ENCODE peak calls at places on chromosomes 6 and 20, in four cellular contexts. One of them, this sample, is unnamed.

GRCh38 chr6:166341464-166341863 is 881 bp downstream of the SFT2D1 start:
- DNase-seq in AG10803: no peak
- DNase-seq in colonic mucosa: no peak
- DNase-seq in epithelial cell of esophagus: no peak
- DNase-seq in this sample: no peak

GRCh38 chr6:109428889-109429477 is 11.4 kb downstream of the PPIL6 start:
- DNase-seq in AG10803: peak; percentile 52
- DNase-seq in colonic mucosa: no peak
- DNase-seq in epithelial cell of esophagus: no peak
- DNase-seq in this sample: no peak

GRCh38 chr6:32868257-32868788 is 14.3 kb downstream of the PSMB9 start:
- DNase-seq in AG10803: peak; percentile 58
- DNase-seq in colonic mucosa: peak; percentile 87
- DNase-seq in epithelial cell of esophagus: peak; percentile 73
- DNase-seq in this sample: peak; percentile 60

GRCh38 chr6:24004659-24005058 is 121.4 kb upstream of the NRSN1 start:
- DNase-seq in AG10803: no peak
- DNase-seq in colonic mucosa: no peak
- DNase-seq in epithelial cell of esophagus: no peak
- DNase-seq in this sample: no peak

GRCh38 chr6:5457036-5457435 is 195.7 kb downstream of the FARS2 start:
- DNase-seq in AG10803: peak; percentile 61
- DNase-seq in colonic mucosa: no peak
- DNase-seq in epithelial cell of esophagus: peak; percentile 75
- DNase-seq in this sample: peak; percentile 16

GRCh38 chr6:69362209-69362608 is 434.6 kb downstream of the LMBRD1 start:
- DNase-seq in AG10803: no peak
- DNase-seq in colonic mucosa: no peak
- DNase-seq in epithelial cell of esophagus: no peak
- DNase-seq in this sample: no peak

GRCh38 chr6:13767121-13767794 is 47.1 kb downstream of the MCUR1 start:
- DNase-seq in AG10803: peak; percentile 60
- DNase-seq in colonic mucosa: peak; percentile 42
- DNase-seq in epithelial cell of esophagus: no peak
- DNase-seq in this sample: no peak

GRCh38 chr6:109306733-109307132 is 75.5 kb downstream of the CD164 start:
- DNase-seq in AG10803: no peak
- DNase-seq in colonic mucosa: no peak
- DNase-seq in epithelial cell of esophagus: peak; percentile 21
- DNase-seq in this sample: no peak

GRCh38 chr6:43386492-43386891 is 17.0 kb upstream of the ZNF318 start:
- DNase-seq in AG10803: peak; percentile 17
- DNase-seq in colonic mucosa: no peak
- DNase-seq in epithelial cell of esophagus: peak; percentile 28
- DNase-seq in this sample: no peak

GRCh38 chr20:61980647-61981583 is 84.8 kb downstream of the TAF4 start:
- DNase-seq in AG10803: peak; percentile 26
- DNase-seq in colonic mucosa: no peak
- DNase-seq in epithelial cell of esophagus: no peak
- DNase-seq in this sample: peak; percentile 56

GRCh38 chr6:109373762-109374161 is 8.5 kb downstream of the CD164 start:
- DNase-seq in AG10803: peak; percentile 26
- DNase-seq in colonic mucosa: no peak
- DNase-seq in epithelial cell of esophagus: no peak
- DNase-seq in this sample: no peak

GRCh38 chr20:18790787-18791186 is 22.8 kb upstream of the SCP2D1 start:
- DNase-seq in AG10803: no peak
- DNase-seq in colonic mucosa: no peak
- DNase-seq in epithelial cell of esophagus: no peak
- DNase-seq in this sample: no peak

GRCh38 chr20:17228624-17229061 is 1.8 kb downstream of the PCSK2 start:
- DNase-seq in AG10803: no peak
- DNase-seq in colonic mucosa: no peak
- DNase-seq in epithelial cell of esophagus: no peak
- DNase-seq in this sample: no peak

GRCh38 chr20:2624190-2624589 is 28.2 kb upstream of the NOP56 start:
- DNase-seq in AG10803: no peak
- DNase-seq in colonic mucosa: no peak
- DNase-seq in epithelial cell of esophagus: no peak
- DNase-seq in this sample: no peak

GRCh38 chr6:46265373-46265772 is 94.6 kb upstream of the ENPP5 start:
- DNase-seq in AG10803: no peak
- DNase-seq in colonic mucosa: no peak
- DNase-seq in epithelial cell of esophagus: no peak
- DNase-seq in this sample: no peak

GRCh38 chr6:92810913-92811312 is 608.4 kb downstream of the EPHA7 start:
- DNase-seq in AG10803: no peak
- DNase-seq in colonic mucosa: no peak
- DNase-seq in epithelial cell of esophagus: peak; percentile 52
- DNase-seq in this sample: peak; percentile 31

GRCh38 chr6:98695076-98695816 is 139.1 kb upstream of the POU3F2 start:
- DNase-seq in AG10803: no peak
- DNase-seq in colonic mucosa: no peak
- DNase-seq in epithelial cell of esophagus: no peak
- DNase-seq in this sample: no peak

GRCh38 chr6:115766745-115767462 is 293.8 kb downstream of the FRK start:
- DNase-seq in AG10803: no peak
- DNase-seq in colonic mucosa: no peak
- DNase-seq in epithelial cell of esophagus: no peak
- DNase-seq in this sample: no peak

GRCh38 chr20:21048841-21049273 is 57.3 kb downstream of the LINC00237 start:
- DNase-seq in AG10803: peak; percentile 11
- DNase-seq in colonic mucosa: peak; percentile 54
- DNase-seq in epithelial cell of esophagus: peak; percentile 5
- DNase-seq in this sample: peak; percentile 57

GRCh38 chr20:3250091-3250504 is 11.1 kb upstream of the SLC4A11 start:
- DNase-seq in AG10803: no peak
- DNase-seq in colonic mucosa: no peak
- DNase-seq in epithelial cell of esophagus: peak; percentile 34
- DNase-seq in this sample: no peak

GRCh38 chr20:64256282-64256947 is 867 bp downstream of the PCMTD2 start:
- DNase-seq in AG10803: peak; percentile 9
- DNase-seq in colonic mucosa: no peak
- DNase-seq in epithelial cell of esophagus: peak; percentile 27
- DNase-seq in this sample: peak; percentile 55

GRCh38 chr20:64254571-64255360 is 782 bp upstream of the PCMTD2 start:
- DNase-seq in AG10803: no peak
- DNase-seq in colonic mucosa: no peak
- DNase-seq in epithelial cell of esophagus: no peak
- DNase-seq in this sample: no peak

GRCh38 chr20:64254156-64254555 is 1.4 kb upstream of the PCMTD2 start:
- DNase-seq in AG10803: no peak
- DNase-seq in colonic mucosa: no peak
- DNase-seq in epithelial cell of esophagus: no peak
- DNase-seq in this sample: no peak

GRCh38 chr20:64257107-64257757 is 1.7 kb downstream of the PCMTD2 start:
- DNase-seq in AG10803: no peak
- DNase-seq in colonic mucosa: no peak
- DNase-seq in epithelial cell of esophagus: no peak
- DNase-seq in this sample: no peak

GRCh38 chr20:64255361-64256281 is at the start of gene PCMTD2:
- DNase-seq in AG10803: peak; percentile 78
- DNase-seq in colonic mucosa: peak; percentile 80
- DNase-seq in epithelial cell of esophagus: peak; percentile 85
- DNase-seq in this sample: peak; percentile 99
- TF ChIP-seq CTCF in AG10803: no peak
- TF ChIP-seq CTCF in colonic mucosa: no peak
- TF ChIP-seq CTCF in epithelial cell of esophagus: no peak
- TF ChIP-seq CTCF in this sample: no peak

GRCh38 chr20:64145458-64146300 is 18.6 kb upstream of the MYT1 start:
- DNase-seq in AG10803: no peak
- DNase-seq in colonic mucosa: no peak
- DNase-seq in epithelial cell of esophagus: no peak
- DNase-seq in this sample: no peak
- TF ChIP-seq CTCF in AG10803: no peak
- TF ChIP-seq CTCF in colonic mucosa: no peak
- TF ChIP-seq CTCF in epithelial cell of esophagus: peak; percentile 15
- TF ChIP-seq CTCF in this sample: no peak

GRCh38 chr6:152669894-152670293 is 27.8 kb upstream of the MYCT1 start:
- DNase-seq in AG10803: peak; percentile 44
- DNase-seq in colonic mucosa: no peak
- DNase-seq in epithelial cell of esophagus: peak; percentile 52
- DNase-seq in this sample: peak; percentile 23
- TF ChIP-seq CTCF in AG10803: peak; percentile 60
- TF ChIP-seq CTCF in colonic mucosa: no peak
- TF ChIP-seq CTCF in epithelial cell of esophagus: peak; percentile 53
- TF ChIP-seq CTCF in this sample: no peak

GRCh38 chr6:163579880-163580295 is 165.4 kb downstream of the QKI start:
- DNase-seq in AG10803: peak; percentile 15
- DNase-seq in colonic mucosa: no peak
- DNase-seq in epithelial cell of esophagus: peak; percentile 35
- DNase-seq in this sample: no peak
- TF ChIP-seq CTCF in AG10803: peak; percentile 31
- TF ChIP-seq CTCF in colonic mucosa: no peak
- TF ChIP-seq CTCF in epithelial cell of esophagus: peak; percentile 37
- TF ChIP-seq CTCF in this sample: peak; percentile 7

DNA sequence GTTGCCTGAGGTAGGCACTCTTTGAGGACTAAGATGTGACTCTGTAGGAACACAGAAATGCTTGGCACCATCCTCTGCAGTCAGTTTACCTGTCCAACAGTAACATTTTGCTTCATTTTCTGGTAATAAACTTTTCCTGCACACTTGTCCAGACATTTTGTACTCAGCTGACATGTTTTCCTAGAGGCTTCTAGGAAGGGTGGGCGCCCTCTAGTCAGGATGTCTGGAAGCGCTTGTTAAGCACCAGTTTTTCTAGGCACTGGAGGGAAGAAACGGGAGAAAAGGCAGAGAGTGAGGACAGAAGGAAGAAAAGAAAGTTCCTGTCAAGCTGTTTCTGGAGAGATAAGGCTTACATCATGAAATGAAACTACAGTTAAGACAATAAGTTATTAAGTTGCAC is 42.5 kb upstream of the TNFRSF21 start:
- DNase-seq in AG10803: no peak
- DNase-seq in colonic mucosa: no peak
- DNase-seq in epithelial cell of esophagus: no peak
- DNase-seq in this sample: no peak
- TF ChIP-seq CTCF in AG10803: peak; percentile 25
- TF ChIP-seq CTCF in colonic mucosa: no peak
- TF ChIP-seq CTCF in epithelial cell of esophagus: no peak
- TF ChIP-seq CTCF in this sample: no peak

DNA sequence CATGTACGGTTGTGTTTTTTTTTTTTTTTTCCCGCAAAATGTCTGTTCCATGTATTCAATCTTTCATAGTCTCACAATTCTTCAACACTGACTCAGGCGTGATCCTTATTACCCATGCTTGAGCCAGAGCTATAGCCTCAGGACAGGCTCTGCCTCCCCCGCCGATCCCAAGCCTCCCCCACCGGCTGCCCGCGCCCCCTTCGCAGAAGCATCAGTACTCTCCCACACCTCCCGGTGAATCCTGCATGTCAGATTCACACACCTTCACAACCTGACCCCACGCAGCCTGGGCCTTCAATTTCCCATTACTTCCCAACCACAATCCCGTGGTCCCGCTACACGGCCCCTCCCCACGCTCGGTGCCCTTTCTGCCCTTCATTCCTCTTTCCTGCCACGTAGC is 401.5 kb upstream of the JARID2 start:
- DNase-seq in AG10803: no peak
- DNase-seq in colonic mucosa: no peak
- DNase-seq in epithelial cell of esophagus: no peak
- DNase-seq in this sample: no peak
- TF ChIP-seq CTCF in AG10803: no peak
- TF ChIP-seq CTCF in colonic mucosa: no peak
- TF ChIP-seq CTCF in epithelial cell of esophagus: no peak
- TF ChIP-seq CTCF in this sample: no peak

DNA sequence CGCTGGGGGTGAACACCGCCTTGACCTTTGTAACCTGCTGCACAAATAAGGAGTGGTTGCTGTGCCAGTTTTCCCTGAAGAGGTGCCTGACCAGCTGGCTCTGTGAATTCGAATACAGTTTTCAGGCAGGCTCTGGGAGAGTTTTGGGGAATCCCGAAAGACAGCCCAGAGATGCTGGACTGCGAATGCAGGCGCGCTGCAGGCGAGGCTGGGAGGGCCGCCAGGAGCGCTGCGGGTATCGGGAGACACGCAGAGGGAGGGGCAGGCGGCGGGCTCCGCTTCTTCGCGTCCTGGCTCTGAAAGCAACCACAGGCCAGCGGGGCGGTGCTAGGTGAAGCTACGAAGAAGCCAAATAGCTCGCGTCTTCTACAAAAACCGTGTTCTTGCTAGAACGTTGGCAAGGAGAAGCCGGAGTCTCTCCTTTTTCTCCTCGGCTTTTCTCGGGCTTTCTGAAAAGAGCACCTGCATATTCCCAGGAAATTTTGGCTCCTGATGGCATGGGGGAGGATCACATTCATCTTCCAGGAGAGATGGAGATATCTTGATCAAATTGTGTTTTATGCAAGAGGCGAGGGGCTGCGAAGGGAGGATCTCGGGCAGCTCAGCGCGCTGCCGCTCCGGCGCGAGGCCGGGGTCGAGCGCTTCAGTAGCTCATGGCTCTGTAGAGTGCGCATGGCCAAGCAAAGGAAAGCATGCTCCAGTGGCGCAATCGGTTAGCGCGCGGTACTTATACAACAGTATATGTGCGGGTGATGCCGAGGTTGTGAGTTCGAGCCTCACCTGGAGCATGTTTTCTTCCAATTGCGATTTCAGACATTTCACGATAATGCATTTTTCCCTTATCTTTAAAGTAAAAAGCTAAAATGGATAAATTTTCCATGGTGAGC is 158.1 kb upstream of the ZNF184 start:
- DNase-seq in AG10803: no peak
- DNase-seq in colonic mucosa: peak; percentile 41
- DNase-seq in epithelial cell of esophagus: peak; percentile 74
- DNase-seq in this sample: peak; percentile 59
- TF ChIP-seq CTCF in AG10803: no peak
- TF ChIP-seq CTCF in colonic mucosa: no peak
- TF ChIP-seq CTCF in epithelial cell of esophagus: peak; percentile 14
- TF ChIP-seq CTCF in this sample: no peak

GRCh38 chr6:72704979-72705378 is 83.1 kb downstream of the KCNQ5 start:
- DNase-seq in AG10803: no peak
- DNase-seq in colonic mucosa: no peak
- DNase-seq in epithelial cell of esophagus: peak; percentile 27
- DNase-seq in this sample: no peak
- TF ChIP-seq CTCF in AG10803: peak; percentile 31
- TF ChIP-seq CTCF in colonic mucosa: no peak
- TF ChIP-seq CTCF in epithelial cell of esophagus: peak; percentile 35
- TF ChIP-seq CTCF in this sample: no peak

This sample was measured in RWPE1.